ENCODE peak calls at places on chromosomes 6 and 20, in four cellular contexts. Z is K562, U is IMR-90, T is GM12878. X is an unnamed sample.

GRCh38 chr6:82144852-82145332 is 102.7 kb downstream of the IBTK start:
- DNase-seq in Z (no peak), U (peak), T (no peak), X (no peak)

GRCh38 chr6:21846541-21847451 is 253.2 kb downstream of the SOX4 start:
- DNase-seq in Z (no peak), U (peak), T (no peak), X (no peak)

GRCh38 chr6:43884660-43885022 is 114.6 kb downstream of the VEGFA start:
- DNase-seq in Z (no peak), U (no peak), T (no peak), X (no peak)

GRCh38 chr6:1381397-1382330 is 7.7 kb upstream of the FOXF2 start:
- DNase-seq in Z (peak), U (no peak), T (no peak), X (no peak)

GRCh38 chr20:17835240-17835940 is 133.2 kb downstream of the SNX5 start:
- DNase-seq in Z (no peak), U (peak), T (no peak), X (no peak)

GRCh38 chr6:33136310-33136895 is 55.9 kb downstream of the COL11A2 start:
- DNase-seq in Z (no peak), U (no peak), T (no peak), X (no peak)

GRCh38 chr20:44516491-44516890 is 5.4 kb downstream of the SERINC3 start:
- DNase-seq in Z (no peak), U (no peak), T (no peak), X (no peak)

GRCh38 chr20:9629821-9630220 is 115.4 kb downstream of the LAMP5 start:
- DNase-seq in Z (no peak), U (no peak), T (no peak), X (no peak)

GRCh38 chr20:61940976-61941720 is 124.5 kb downstream of the TAF4 start:
- DNase-seq in Z (no peak), U (no peak), T (no peak), X (no peak)

GRCh38 chr6:41100871-41101287 is 28.1 kb downstream of the NFYA start:
- DNase-seq in Z (no peak), U (no peak), T (no peak), X (peak)

GRCh38 chr20:43916073-43916874 is 1.6 kb downstream of the TOX2 start:
- DNase-seq in Z (no peak), U (no peak), T (no peak), X (no peak)

GRCh38 chr20:23019403-23019802 is 15.7 kb upstream of the SSTR4 start:
- DNase-seq in Z (no peak), U (no peak), T (no peak), X (no peak)

GRCh38 chr20:56826971-56827645 is 198.0 kb downstream of the TFAP2C start:
- DNase-seq in Z (no peak), U (no peak), T (no peak), X (no peak)

GRCh38 chr20:56222201-56222600 is 26.3 kb upstream of the MC3R start:
- DNase-seq in Z (no peak), U (no peak), T (no peak), X (no peak)

GRCh38 chr20:2130062-2130591 is 28.5 kb downstream of the STK35 start:
- DNase-seq in Z (no peak), U (no peak), T (no peak), X (no peak)

GRCh38 chr6:119077643-119078448 is 618 bp downstream of the FAM184A start:
- DNase-seq in Z (peak), U (no peak), T (no peak), X (peak)

GRCh38 chr6:17385660-17386059 is 7.7 kb upstream of the CAP2 start:
- DNase-seq in Z (no peak), U (peak), T (no peak), X (no peak)

GRCh38 chr20:48393721-48394120 is 434.1 kb downstream of the PREX1 start:
- DNase-seq in Z (no peak), U (no peak), T (no peak), X (no peak)

GRCh38 chr6:57432162-57432561 is 114.7 kb downstream of the PRIM2 start:
- DNase-seq in Z (no peak), U (peak), T (no peak), X (no peak)

GRCh38 chr20:37552415-37552814 is 24.7 kb upstream of the BLCAP start:
- DNase-seq in Z (no peak), U (peak), T (no peak), X (no peak)

GRCh38 chr6:89842228-89842627 is 12.5 kb downstream of the CASP8AP2 start:
- DNase-seq in Z (no peak), U (peak), T (no peak), X (no peak)

GRCh38 chr6:23329091-23329490 is 759.7 kb downstream of the HDGFL1 start:
- DNase-seq in Z (no peak), U (no peak), T (no peak), X (no peak)

GRCh38 chr20:36634342-36634741 is 11.7 kb downstream of the SLA2 start:
- DNase-seq in Z (no peak), U (no peak), T (no peak), X (no peak)

GRCh38 chr20:17570347-17571152 is 675 bp downstream of the DSTN start:
- DNase-seq in Z (peak), U (peak), T (no peak), X (peak)

GRCh38 chr6:83615025-83615999 is 93.6 kb downstream of the SNAP91 start:
- DNase-seq in Z (peak), U (peak), T (no peak), X (no peak)

GRCh38 chr20:33827629-33828325 is 16.6 kb downstream of the CHMP4B start:
- DNase-seq in Z (no peak), U (peak), T (no peak), X (no peak)

GRCh38 chr6:98039876-98040605 is 757.0 kb upstream of the MMS22L start:
- DNase-seq in Z (no peak), U (peak), T (no peak), X (peak)

GRCh38 chr6:26240981-26241770 is 123.8 kb upstream of the BTN3A2 start:
- DNase-seq in Z (no peak), U (peak), T (no peak), X (no peak)

GRCh38 chr6:98975331-98975891 is 27.7 kb upstream of the FBXL4 start:
- DNase-seq in Z (peak), U (no peak), T (no peak), X (no peak)

GRCh38 chr6:159125977-159126376 is 43.2 kb upstream of the FNDC1 start:
- DNase-seq in Z (no peak), U (no peak), T (no peak), X (no peak)

GRCh38 chr6:38404900-38405556 is 234.7 kb downstream of the BTBD9 start:
- DNase-seq in Z (no peak), U (peak), T (no peak), X (no peak)

GRCh38 chr6:21508753-21509152 is 84.8 kb upstream of the SOX4 start:
- DNase-seq in Z (no peak), U (no peak), T (no peak), X (no peak)

GRCh38 chr20:61696181-61696735 is 369.4 kb downstream of the TAF4 start:
- DNase-seq in Z (no peak), U (no peak), T (no peak), X (no peak)

GRCh38 chr20:32539817-32540675 is 45.1 kb downstream of the NOL4L start:
- DNase-seq in Z (peak), U (no peak), T (no peak), X (no peak)

GRCh38 chr6:54921891-54922290 is 75.3 kb downstream of the FAM83B start:
- DNase-seq in Z (no peak), U (no peak), T (no peak), X (no peak)

GRCh38 chr6:35068644-35069043 is 72.5 kb downstream of the TCP11 start:
- DNase-seq in Z (no peak), U (no peak), T (no peak), X (no peak)

DNA sequence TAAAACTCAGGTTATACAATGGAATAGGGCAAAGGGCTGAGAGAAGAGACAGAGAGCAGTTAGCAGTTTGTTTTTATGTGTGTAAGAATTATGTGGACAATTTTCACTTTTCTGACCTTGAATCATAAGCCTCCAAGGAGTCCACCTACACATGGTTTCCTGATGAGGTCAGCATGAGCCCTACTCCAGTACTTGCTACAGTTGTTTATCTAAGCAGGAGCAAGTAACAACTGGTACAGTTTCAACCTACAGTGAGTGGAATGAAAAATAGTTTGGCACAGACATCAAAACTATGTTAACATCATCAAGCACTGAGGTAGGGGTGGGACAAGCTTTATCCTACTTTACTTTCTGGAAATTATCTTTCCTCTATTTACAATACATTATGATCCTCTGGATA is 426.7 kb upstream of the ID4 start:
- DNase-seq in Z (no peak), U (peak), T (no peak), X (no peak)
- TF ChIP-seq CHD1 in Z (no peak), U (no peak), T (no peak), X (no peak)

GRCh38 chr20:63073051-63073737 is 66.4 kb upstream of the BHLHE23 start:
- DNase-seq in Z (no peak), U (no peak), T (no peak), X (no peak)
- TF ChIP-seq CHD1 in Z (no peak), U (no peak), T (no peak), X (no peak)

DNA sequence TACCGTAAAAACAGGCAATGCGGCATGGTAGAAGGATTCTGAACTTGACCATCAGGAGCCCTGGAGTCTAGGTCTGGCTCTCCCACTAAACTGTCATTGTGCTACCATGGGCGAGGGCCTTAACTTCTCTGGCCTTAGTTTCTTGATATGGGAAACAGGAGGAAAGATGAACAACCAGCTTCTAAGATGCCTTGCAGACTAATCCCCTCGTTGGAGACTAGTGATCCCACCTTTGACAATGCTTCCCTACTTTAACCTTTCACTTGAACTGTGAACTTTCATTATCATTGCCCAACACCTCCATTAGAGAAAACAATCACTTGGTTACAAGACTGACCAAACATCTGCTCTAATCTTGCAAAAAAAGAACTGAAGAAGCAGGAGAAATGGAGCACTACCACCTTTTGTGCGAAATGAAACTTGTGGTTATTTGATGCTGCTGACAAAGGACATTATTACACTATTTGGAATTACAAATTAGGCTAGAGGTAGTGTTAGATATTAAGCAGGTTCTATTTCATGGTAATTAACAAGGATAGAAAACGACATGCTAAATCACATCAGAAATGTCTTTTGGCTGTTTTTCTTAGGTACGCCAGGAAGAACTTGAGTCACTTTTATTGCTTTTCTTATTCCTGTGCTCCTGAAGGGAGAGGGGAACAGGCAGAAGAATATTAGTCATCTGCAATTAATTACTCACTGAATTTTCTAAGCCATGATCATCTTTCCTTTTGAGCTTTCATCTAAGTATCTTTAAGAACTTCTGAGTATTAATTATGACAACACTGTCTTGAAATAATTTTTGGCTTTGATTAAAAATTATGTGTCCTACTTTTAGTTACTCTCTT is 39.1 kb upstream of the ARHGAP18 start:
- DNase-seq in Z (no peak), U (peak), T (no peak), X (no peak)
- TF ChIP-seq CHD1 in Z (no peak), U (no peak), T (no peak), X (no peak)

DNA sequence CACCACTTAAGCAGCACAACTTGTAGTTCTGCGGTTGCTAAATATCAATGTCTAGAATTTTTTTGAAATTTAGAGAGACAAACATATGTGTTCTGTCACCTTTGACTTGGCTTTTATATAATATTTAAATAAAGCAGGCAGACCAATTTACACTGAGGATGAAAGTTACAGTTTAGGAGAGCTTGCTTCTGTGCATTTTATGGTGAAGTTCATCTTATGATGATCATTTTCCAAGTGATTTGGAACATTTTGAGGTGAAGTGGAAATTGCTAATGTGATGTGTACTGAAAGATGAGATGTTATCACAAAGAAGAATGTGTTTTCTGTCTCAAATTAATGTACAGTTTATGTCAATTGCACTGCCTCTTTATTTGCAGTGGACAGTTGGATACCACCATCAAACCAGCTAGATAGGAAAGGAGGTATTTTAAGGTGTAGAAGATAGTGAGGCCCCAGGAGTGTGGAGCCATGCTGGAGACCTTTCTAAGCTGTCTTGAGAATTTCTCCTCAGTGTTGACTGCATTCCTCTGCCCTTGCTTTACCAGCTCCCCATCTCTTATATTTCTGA is 461.9 kb downstream of the UTRN start:
- DNase-seq in Z (no peak), U (no peak), T (no peak), X (no peak)
- TF ChIP-seq CHD1 in Z (no peak), U (no peak), T (no peak), X (no peak)

X was measured in H1.